ENCODE peak calls at places on chromosomes 11 and 22, in seven cellular contexts. One of them, this sample, is unnamed.

GRCh38 chr11:118126082-118126838 is 26.4 kb downstream of the SCN4B start:
- DNase-seq in SK-N-SH: no peak
- DNase-seq in HCT116: peak
- DNase-seq in OCI-LY7: no peak
- DNase-seq in neural progenitor cell: no peak
- DNase-seq in GM23248: no peak
- DNase-seq in PC-3: peak
- DNase-seq in this sample: no peak

GRCh38 chr22:31973739-31974138 is 29.4 kb downstream of the YWHAH start:
- DNase-seq in neural progenitor cell: no peak
- DNase-seq in OCI-LY7: no peak
- DNase-seq in SK-N-SH: no peak
- DNase-seq in HCT116: no peak
- DNase-seq in PC-3: no peak
- DNase-seq in GM23248: no peak
- DNase-seq in this sample: no peak

GRCh38 chr11:83292709-83293435 is 6.7 kb upstream of the CCDC90B start:
- DNase-seq in GM23248: peak
- DNase-seq in OCI-LY7: peak
- DNase-seq in PC-3: peak
- DNase-seq in HCT116: peak
- DNase-seq in neural progenitor cell: peak
- DNase-seq in SK-N-SH: peak
- DNase-seq in this sample: peak

GRCh38 chr22:27551402-27551801 is 250.2 kb downstream of the MN1 start:
- DNase-seq in OCI-LY7: no peak
- DNase-seq in PC-3: no peak
- DNase-seq in SK-N-SH: no peak
- DNase-seq in HCT116: no peak
- DNase-seq in neural progenitor cell: no peak
- DNase-seq in GM23248: no peak
- DNase-seq in this sample: no peak

GRCh38 chr11:8096575-8096974 is 15.6 kb downstream of the TUB start:
- DNase-seq in HCT116: no peak
- DNase-seq in GM23248: peak
- DNase-seq in neural progenitor cell: no peak
- DNase-seq in OCI-LY7: no peak
- DNase-seq in PC-3: no peak
- DNase-seq in SK-N-SH: no peak
- DNase-seq in this sample: no peak

GRCh38 chr11:110305169-110306018 is 9.0 kb upstream of the RDX start:
- DNase-seq in HCT116: no peak
- DNase-seq in SK-N-SH: peak
- DNase-seq in GM23248: peak
- DNase-seq in OCI-LY7: no peak
- DNase-seq in PC-3: peak
- DNase-seq in neural progenitor cell: no peak
- DNase-seq in this sample: peak

GRCh38 chr11:77619576-77620198 is 17.9 kb downstream of the CLNS1A start:
- DNase-seq in HCT116: peak
- DNase-seq in PC-3: peak
- DNase-seq in OCI-LY7: peak
- DNase-seq in SK-N-SH: no peak
- DNase-seq in GM23248: peak
- DNase-seq in neural progenitor cell: peak
- DNase-seq in this sample: peak

GRCh38 chr11:47413908-47414684 is 5.7 kb downstream of the SLC39A13 start:
- DNase-seq in HCT116: no peak
- DNase-seq in GM23248: peak
- DNase-seq in OCI-LY7: no peak
- DNase-seq in SK-N-SH: no peak
- DNase-seq in PC-3: no peak
- DNase-seq in neural progenitor cell: peak
- DNase-seq in this sample: no peak

GRCh38 chr11:2445107-2445947 is 519 bp downstream of the KCNQ1 start:
- DNase-seq in neural progenitor cell: peak
- DNase-seq in OCI-LY7: no peak
- DNase-seq in HCT116: no peak
- DNase-seq in GM23248: no peak
- DNase-seq in SK-N-SH: no peak
- DNase-seq in PC-3: no peak
- DNase-seq in this sample: no peak

GRCh38 chr11:133040289-133040893 is 491.9 kb downstream of the OPCML start:
- DNase-seq in neural progenitor cell: no peak
- DNase-seq in OCI-LY7: no peak
- DNase-seq in GM23248: peak
- DNase-seq in HCT116: no peak
- DNase-seq in PC-3: no peak
- DNase-seq in SK-N-SH: no peak
- DNase-seq in this sample: peak

GRCh38 chr11:115776916-115777315 is 272.7 kb upstream of the CADM1 start:
- DNase-seq in OCI-LY7: no peak
- DNase-seq in neural progenitor cell: no peak
- DNase-seq in GM23248: no peak
- DNase-seq in SK-N-SH: no peak
- DNase-seq in PC-3: no peak
- DNase-seq in HCT116: no peak
- DNase-seq in this sample: no peak

GRCh38 chr22:44024288-44024908 is at the start of gene PARVB:
- DNase-seq in PC-3: peak
- DNase-seq in SK-N-SH: peak
- DNase-seq in neural progenitor cell: peak
- DNase-seq in HCT116: no peak
- DNase-seq in OCI-LY7: no peak
- DNase-seq in GM23248: peak
- DNase-seq in this sample: peak

GRCh38 chr11:14973621-14974020 is 1.5 kb upstream of the CALCA start:
- DNase-seq in GM23248: peak
- DNase-seq in PC-3: no peak
- DNase-seq in neural progenitor cell: peak
- DNase-seq in OCI-LY7: no peak
- DNase-seq in SK-N-SH: peak
- DNase-seq in HCT116: no peak
- DNase-seq in this sample: peak

GRCh38 chr11:110818032-110818687 is 105.9 kb upstream of the ARHGAP20 start:
- DNase-seq in SK-N-SH: no peak
- DNase-seq in neural progenitor cell: no peak
- DNase-seq in PC-3: peak
- DNase-seq in HCT116: peak
- DNase-seq in OCI-LY7: no peak
- DNase-seq in GM23248: peak
- DNase-seq in this sample: peak

GRCh38 chr22:39300198-39300830 is 19.1 kb downstream of the RPL3 start:
- DNase-seq in GM23248: peak
- DNase-seq in neural progenitor cell: no peak
- DNase-seq in PC-3: no peak
- DNase-seq in HCT116: no peak
- DNase-seq in SK-N-SH: no peak
- DNase-seq in OCI-LY7: peak
- DNase-seq in this sample: no peak

GRCh38 chr11:2691991-2692841 is 7.6 kb downstream of the KCNQ1OT1 start:
- DNase-seq in HCT116: no peak
- DNase-seq in GM23248: no peak
- DNase-seq in neural progenitor cell: peak
- DNase-seq in OCI-LY7: peak
- DNase-seq in SK-N-SH: no peak
- DNase-seq in PC-3: peak
- DNase-seq in this sample: no peak

GRCh38 chr11:74086242-74086884 is 77.5 kb upstream of the UCP3 start:
- DNase-seq in neural progenitor cell: no peak
- DNase-seq in PC-3: no peak
- DNase-seq in HCT116: no peak
- DNase-seq in GM23248: no peak
- DNase-seq in OCI-LY7: no peak
- DNase-seq in SK-N-SH: peak
- DNase-seq in this sample: no peak

GRCh38 chr11:74081428-74081827 is 72.5 kb upstream of the UCP3 start:
- DNase-seq in PC-3: no peak
- DNase-seq in HCT116: no peak
- DNase-seq in SK-N-SH: no peak
- DNase-seq in neural progenitor cell: no peak
- DNase-seq in GM23248: no peak
- DNase-seq in OCI-LY7: no peak
- DNase-seq in this sample: no peak

GRCh38 chr11:74090701-74091100 is 80.1 kb downstream of the C2CD3 start:
- DNase-seq in GM23248: peak
- DNase-seq in neural progenitor cell: peak
- DNase-seq in HCT116: no peak
- DNase-seq in PC-3: peak
- DNase-seq in SK-N-SH: no peak
- DNase-seq in OCI-LY7: peak
- DNase-seq in this sample: no peak

GRCh38 chr11:74084796-74085541 is 76.1 kb upstream of the UCP3 start:
- DNase-seq in SK-N-SH: no peak
- DNase-seq in neural progenitor cell: no peak
- DNase-seq in HCT116: no peak
- DNase-seq in PC-3: peak
- DNase-seq in OCI-LY7: no peak
- DNase-seq in GM23248: peak
- DNase-seq in this sample: no peak

DNA sequence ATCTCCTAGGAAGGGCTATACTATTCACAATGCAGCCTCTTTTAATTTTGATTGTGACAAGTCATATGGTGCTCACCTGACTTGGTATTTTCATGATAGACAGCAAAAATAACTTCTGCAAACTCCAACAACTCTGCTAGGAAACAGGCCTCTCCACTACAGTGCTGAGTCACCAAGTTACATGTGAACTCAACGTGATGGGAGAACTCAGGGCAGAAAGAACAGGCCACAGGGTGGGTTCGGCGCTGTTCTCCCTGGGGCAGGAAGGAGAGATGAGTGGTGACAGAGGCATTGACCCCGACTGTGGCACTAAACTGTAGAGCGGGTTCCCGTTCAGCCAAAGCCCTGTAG is 76.6 kb upstream of the UCP3 start:
- DNase-seq in PC-3: peak
- DNase-seq in neural progenitor cell: no peak
- DNase-seq in GM23248: peak
- DNase-seq in OCI-LY7: no peak
- DNase-seq in HCT116: no peak
- DNase-seq in SK-N-SH: no peak
- DNase-seq in this sample: no peak
- TF ChIP-seq EZH2phosphoT487 in PC-3: no peak
- TF ChIP-seq EZH2phosphoT487 in neural progenitor cell: no peak
- TF ChIP-seq EZH2phosphoT487 in GM23248: no peak
- TF ChIP-seq EZH2phosphoT487 in OCI-LY7: no peak
- TF ChIP-seq EZH2phosphoT487 in HCT116: no peak
- TF ChIP-seq EZH2phosphoT487 in SK-N-SH: no peak
- TF ChIP-seq EZH2phosphoT487 in this sample: no peak

DNA sequence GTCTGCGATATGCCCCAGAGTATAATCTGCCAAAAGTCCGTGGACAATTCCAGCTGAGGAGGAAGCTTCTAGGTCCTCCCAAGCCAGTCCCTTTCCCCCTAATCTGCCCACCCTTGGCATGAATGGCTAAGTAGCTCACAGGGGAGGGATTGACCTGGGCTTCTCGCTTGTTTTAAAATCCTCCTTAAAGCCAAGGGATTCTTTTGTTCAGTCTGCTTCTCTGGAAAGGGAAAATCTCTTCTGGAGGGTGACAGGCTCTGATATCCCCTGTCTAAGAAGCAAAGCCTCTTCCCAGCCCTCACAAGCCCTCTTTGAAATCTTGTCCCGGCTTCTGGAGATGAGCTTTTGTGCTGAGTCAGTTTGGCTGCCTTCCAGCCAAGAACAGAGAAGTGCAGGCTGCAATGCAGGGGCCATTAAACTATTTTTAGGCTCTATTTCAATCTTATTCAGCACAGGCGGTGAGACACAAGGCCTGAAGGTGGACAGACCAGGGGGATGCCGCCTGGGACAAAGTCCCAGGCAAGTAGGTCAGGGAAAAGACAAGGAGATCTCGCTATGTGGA is 23.9 kb downstream of the NEFH start:
- DNase-seq in PC-3: peak
- DNase-seq in GM23248: peak
- DNase-seq in OCI-LY7: no peak
- DNase-seq in SK-N-SH: no peak
- DNase-seq in HCT116: no peak
- DNase-seq in neural progenitor cell: peak
- DNase-seq in this sample: peak
- TF ChIP-seq EZH2phosphoT487 in PC-3: no peak
- TF ChIP-seq EZH2phosphoT487 in GM23248: no peak
- TF ChIP-seq EZH2phosphoT487 in OCI-LY7: no peak
- TF ChIP-seq EZH2phosphoT487 in SK-N-SH: no peak
- TF ChIP-seq EZH2phosphoT487 in HCT116: no peak
- TF ChIP-seq EZH2phosphoT487 in neural progenitor cell: no peak
- TF ChIP-seq EZH2phosphoT487 in this sample: no peak

DNA sequence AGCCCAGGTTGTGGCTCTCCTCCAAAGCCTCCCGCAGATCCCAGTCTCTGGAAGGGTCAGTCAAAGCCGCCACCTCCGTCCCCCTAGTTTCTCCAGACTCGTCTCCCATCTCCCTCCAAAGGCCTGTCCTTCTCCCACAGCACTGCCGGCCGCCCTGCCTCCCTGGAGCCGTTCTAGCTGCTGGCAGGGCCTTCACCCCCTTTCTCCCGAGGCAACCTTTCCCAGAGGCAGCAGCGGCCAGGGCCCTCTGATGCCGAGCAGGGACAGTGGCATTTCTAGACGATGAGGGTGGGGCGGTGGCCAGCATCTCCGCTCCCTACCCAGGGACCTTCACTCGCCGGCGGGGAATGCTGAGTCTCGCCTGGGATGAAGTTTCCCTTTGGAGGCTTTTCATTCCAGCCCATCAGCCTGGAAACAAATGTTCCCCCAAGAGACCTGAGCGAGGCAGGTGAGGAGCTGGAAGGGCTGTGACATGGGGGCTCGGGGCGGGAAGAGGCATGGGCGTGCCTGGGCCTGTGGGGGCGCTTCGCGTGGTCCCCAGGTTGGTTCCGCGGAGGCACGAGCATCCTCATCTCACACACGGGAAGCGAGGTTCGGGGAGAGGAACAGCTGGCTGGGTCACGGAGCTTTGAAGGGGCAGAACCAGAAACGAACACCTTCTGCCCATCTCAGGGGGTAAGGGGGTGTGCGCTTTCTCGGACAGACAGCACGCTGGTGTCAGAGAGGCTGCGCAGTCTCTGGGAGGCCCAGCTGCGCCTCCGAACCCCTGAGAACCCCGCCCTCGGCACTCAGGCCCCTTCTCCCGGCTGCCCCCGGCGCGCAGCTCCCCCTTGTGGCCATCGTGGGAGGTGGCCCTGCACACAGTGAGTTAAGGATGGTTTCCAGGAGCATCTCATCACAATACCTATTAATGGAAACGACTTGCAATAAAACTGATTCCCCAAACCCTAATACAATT is 18.1 kb upstream of the KLHL35 start:
- DNase-seq in SK-N-SH: peak
- DNase-seq in OCI-LY7: peak
- DNase-seq in PC-3: peak
- DNase-seq in neural progenitor cell: peak
- DNase-seq in HCT116: no peak
- DNase-seq in GM23248: no peak
- DNase-seq in this sample: no peak
- TF ChIP-seq EZH2phosphoT487 in SK-N-SH: no peak
- TF ChIP-seq EZH2phosphoT487 in OCI-LY7: no peak
- TF ChIP-seq EZH2phosphoT487 in PC-3: no peak
- TF ChIP-seq EZH2phosphoT487 in neural progenitor cell: no peak
- TF ChIP-seq EZH2phosphoT487 in HCT116: no peak
- TF ChIP-seq EZH2phosphoT487 in GM23248: no peak
- TF ChIP-seq EZH2phosphoT487 in this sample: no peak

GRCh38 chr11:73446766-73447165 is 70.6 kb downstream of the RELT start:
- DNase-seq in SK-N-SH: no peak
- DNase-seq in OCI-LY7: no peak
- DNase-seq in PC-3: no peak
- DNase-seq in neural progenitor cell: no peak
- DNase-seq in HCT116: no peak
- DNase-seq in GM23248: no peak
- DNase-seq in this sample: no peak

GRCh38 chr11:73445980-73446379 is 69.8 kb downstream of the RELT start:
- DNase-seq in OCI-LY7: no peak
- DNase-seq in HCT116: no peak
- DNase-seq in PC-3: no peak
- DNase-seq in neural progenitor cell: no peak
- DNase-seq in SK-N-SH: no peak
- DNase-seq in GM23248: no peak
- DNase-seq in this sample: no peak
- TF ChIP-seq EZH2phosphoT487 in OCI-LY7: no peak
- TF ChIP-seq EZH2phosphoT487 in HCT116: no peak
- TF ChIP-seq EZH2phosphoT487 in PC-3: no peak
- TF ChIP-seq EZH2phosphoT487 in neural progenitor cell: no peak
- TF ChIP-seq EZH2phosphoT487 in SK-N-SH: no peak
- TF ChIP-seq EZH2phosphoT487 in GM23248: no peak
- TF ChIP-seq EZH2phosphoT487 in this sample: no peak

This sample was measured in hepatocyte.